ENCODE peak calls at places on chromosomes 5 and 9, in four cellular contexts. One of them, this sample, is unnamed.

GRCh38 chr5:100232730-100233129 is 302.4 kb upstream of the FAM174A start:
- DNase-seq in activated CD8-positive, alpha-beta memory T cell treated with anti-CD3 and anti-CD28 coated beads, Interleukin-2, amount 50 U/mL, for 48 hours: no peak
- DNase-seq in globus pallidus: no peak
- DNase-seq in BJ: no peak
- DNase-seq in this sample: no peak

GRCh38 chr5:128774605-128775004 is 190.7 kb upstream of the SLC27A6 start:
- DNase-seq in activated CD8-positive, alpha-beta memory T cell treated with anti-CD3 and anti-CD28 coated beads, Interleukin-2, amount 50 U/mL, for 48 hours: no peak
- DNase-seq in globus pallidus: no peak
- DNase-seq in BJ: no peak
- DNase-seq in this sample: no peak

GRCh38 chr5:125226825-125227224 is 480.4 kb upstream of the ZNF608 start:
- DNase-seq in activated CD8-positive, alpha-beta memory T cell treated with anti-CD3 and anti-CD28 coated beads, Interleukin-2, amount 50 U/mL, for 48 hours: no peak
- DNase-seq in globus pallidus: no peak
- DNase-seq in BJ: no peak
- DNase-seq in this sample: no peak

GRCh38 chr5:139708434-139708849 is 60.3 kb downstream of the CXXC5 start:
- DNase-seq in activated CD8-positive, alpha-beta memory T cell treated with anti-CD3 and anti-CD28 coated beads, Interleukin-2, amount 50 U/mL, for 48 hours: no peak
- DNase-seq in globus pallidus: no peak
- DNase-seq in BJ: no peak
- DNase-seq in this sample: no peak

GRCh38 chr9:95494022-95494415 is 22.8 kb downstream of the PTCH1 start:
- DNase-seq in activated CD8-positive, alpha-beta memory T cell treated with anti-CD3 and anti-CD28 coated beads, Interleukin-2, amount 50 U/mL, for 48 hours: peak
- DNase-seq in globus pallidus: peak
- DNase-seq in BJ: no peak
- DNase-seq in this sample: peak

GRCh38 chr5:130032807-130033206 is 128.5 kb downstream of the CHSY3 start:
- DNase-seq in activated CD8-positive, alpha-beta memory T cell treated with anti-CD3 and anti-CD28 coated beads, Interleukin-2, amount 50 U/mL, for 48 hours: no peak
- DNase-seq in globus pallidus: peak
- DNase-seq in BJ: no peak
- DNase-seq in this sample: no peak

GRCh38 chr5:149644629-149645028 is 63.3 kb downstream of the ARHGEF37 start:
- DNase-seq in activated CD8-positive, alpha-beta memory T cell treated with anti-CD3 and anti-CD28 coated beads, Interleukin-2, amount 50 U/mL, for 48 hours: no peak
- DNase-seq in globus pallidus: no peak
- DNase-seq in BJ: no peak
- DNase-seq in this sample: no peak

GRCh38 chr9:22117511-22118388 is 108.6 kb upstream of the CDKN2B start:
- DNase-seq in activated CD8-positive, alpha-beta memory T cell treated with anti-CD3 and anti-CD28 coated beads, Interleukin-2, amount 50 U/mL, for 48 hours: no peak
- DNase-seq in globus pallidus: no peak
- DNase-seq in BJ: no peak
- DNase-seq in this sample: no peak

GRCh38 chr9:92616199-92617129 is 53.5 kb downstream of the IPPK start:
- DNase-seq in activated CD8-positive, alpha-beta memory T cell treated with anti-CD3 and anti-CD28 coated beads, Interleukin-2, amount 50 U/mL, for 48 hours: no peak
- DNase-seq in globus pallidus: no peak
- DNase-seq in BJ: no peak
- DNase-seq in this sample: no peak

This sample was measured in cerebellum.